ENCODE peak calls at places on chromosomes 7 and 10, in five cellular contexts. One of them, this sample, is unnamed.
A peak's percentile ranks its signal among the peaks of the same experiment; 100 is the strongest.

GRCh38 chr7:98202367-98203195 is 8.7 kb upstream of the BHLHA15 start:
- DNase-seq in aorta: no peak
- DNase-seq in adipocyte: no peak
- DNase-seq in OCI-LY7: peak; percentile 96
- DNase-seq in PC-3: no peak
- DNase-seq in this sample: peak; percentile 42

GRCh38 chr10:73868655-73869195 is 5.6 kb downstream of the CAMK2G start:
- DNase-seq in adipocyte: no peak
- DNase-seq in PC-3: no peak
- DNase-seq in aorta: no peak
- DNase-seq in OCI-LY7: no peak
- DNase-seq in this sample: no peak

GRCh38 chr7:149877890-149878522 is 4.2 kb downstream of the ATP6V0E2 start:
- DNase-seq in OCI-LY7: no peak
- DNase-seq in adipocyte: no peak
- DNase-seq in aorta: no peak
- DNase-seq in PC-3: no peak
- DNase-seq in this sample: peak; percentile 34

GRCh38 chr7:102248456-102249395 is 37.9 kb upstream of the SH2B2 start:
- DNase-seq in aorta: no peak
- DNase-seq in OCI-LY7: no peak
- DNase-seq in adipocyte: no peak
- DNase-seq in PC-3: no peak
- DNase-seq in this sample: no peak

GRCh38 chr7:106840342-106840741 is 24.7 kb upstream of the PIK3CG start:
- DNase-seq in aorta: no peak
- DNase-seq in OCI-LY7: no peak
- DNase-seq in adipocyte: peak; percentile 82
- DNase-seq in PC-3: no peak
- DNase-seq in this sample: no peak

GRCh38 chr10:4344544-4344994 is 481.4 kb upstream of the AKR1E2 start:
- DNase-seq in PC-3: peak; percentile 90
- DNase-seq in OCI-LY7: no peak
- DNase-seq in adipocyte: peak; percentile 99
- DNase-seq in aorta: peak; percentile 89
- DNase-seq in this sample: peak; percentile 65

GRCh38 chr7:43585521-43585920 is 2.6 kb downstream of the STK17A start:
- DNase-seq in OCI-LY7: peak; percentile 51
- DNase-seq in adipocyte: peak; percentile 88
- DNase-seq in aorta: no peak
- DNase-seq in PC-3: peak; percentile 37
- DNase-seq in this sample: no peak

GRCh38 chr7:925601-926000 is 28.9 kb downstream of the ADAP1 start:
- DNase-seq in OCI-LY7: no peak
- DNase-seq in aorta: peak; percentile 77
- DNase-seq in PC-3: no peak
- DNase-seq in adipocyte: no peak
- DNase-seq in this sample: peak; percentile 30

GRCh38 chr10:86961481-86962091 is 3.2 kb downstream of the SNCG start:
- DNase-seq in aorta: peak; percentile 70
- DNase-seq in OCI-LY7: no peak
- DNase-seq in adipocyte: no peak
- DNase-seq in PC-3: peak; percentile 25
- DNase-seq in this sample: peak; percentile 26

GRCh38 chr10:83932245-83932644 is 207.1 kb upstream of the GHITM start:
- DNase-seq in adipocyte: no peak
- DNase-seq in PC-3: no peak
- DNase-seq in aorta: no peak
- DNase-seq in OCI-LY7: no peak
- DNase-seq in this sample: no peak

GRCh38 chr10:22379059-22379458 is 33.8 kb downstream of the SPAG6 start:
- DNase-seq in OCI-LY7: peak; percentile 53
- DNase-seq in aorta: no peak
- DNase-seq in PC-3: no peak
- DNase-seq in adipocyte: no peak
- DNase-seq in this sample: no peak

GRCh38 chr10:106789623-106790022 is 374.9 kb downstream of the SORCS1 start:
- DNase-seq in adipocyte: no peak
- DNase-seq in OCI-LY7: no peak
- DNase-seq in PC-3: no peak
- DNase-seq in aorta: no peak
- DNase-seq in this sample: no peak

GRCh38 chr7:46191776-46192175 is 270.7 kb upstream of the IGFBP3 start:
- DNase-seq in aorta: no peak
- DNase-seq in adipocyte: peak; percentile 54
- DNase-seq in OCI-LY7: no peak
- DNase-seq in PC-3: peak; percentile 23
- DNase-seq in this sample: no peak

GRCh38 chr10:117541405-117541908 is 1.1 kb upstream of the EMX2 start:
- DNase-seq in PC-3: no peak
- DNase-seq in aorta: no peak
- DNase-seq in adipocyte: no peak
- DNase-seq in OCI-LY7: no peak
- DNase-seq in this sample: no peak

GRCh38 chr10:73774637-73775036 is 7.2 kb upstream of the CHCHD1 start:
- DNase-seq in PC-3: peak; percentile 91
- DNase-seq in adipocyte: peak; percentile 41
- DNase-seq in OCI-LY7: peak; percentile 53
- DNase-seq in aorta: no peak
- DNase-seq in this sample: no peak

GRCh38 chr7:27187702-27188665 is 3.0 kb upstream of the HOXA11 start:
- DNase-seq in PC-3: peak; percentile 52
- DNase-seq in OCI-LY7: no peak
- DNase-seq in aorta: peak; percentile 52
- DNase-seq in adipocyte: no peak
- DNase-seq in this sample: no peak

GRCh38 chr7:33447980-33448379 is 318.6 kb downstream of the BBS9 start:
- DNase-seq in aorta: no peak
- DNase-seq in PC-3: no peak
- DNase-seq in adipocyte: no peak
- DNase-seq in OCI-LY7: no peak
- DNase-seq in this sample: no peak

GRCh38 chr7:151422212-151422611 is 12.4 kb upstream of the WDR86 start:
- DNase-seq in OCI-LY7: no peak
- DNase-seq in adipocyte: no peak
- DNase-seq in aorta: no peak
- DNase-seq in PC-3: no peak
- DNase-seq in this sample: no peak

GRCh38 chr7:157320607-157320979 is 16.2 kb upstream of the DNAJB6 start:
- DNase-seq in adipocyte: no peak
- DNase-seq in aorta: no peak
- DNase-seq in PC-3: no peak
- DNase-seq in OCI-LY7: no peak
- DNase-seq in this sample: no peak

GRCh38 chr10:109820620-109821405 is 102.5 kb downstream of the XPNPEP1 start:
- DNase-seq in adipocyte: no peak
- DNase-seq in aorta: no peak
- DNase-seq in OCI-LY7: no peak
- DNase-seq in PC-3: no peak
- DNase-seq in this sample: no peak

GRCh38 chr10:91088300-91089140 is 131.9 kb upstream of the PCGF5 start:
- DNase-seq in adipocyte: peak; percentile 37
- DNase-seq in PC-3: peak; percentile 29
- DNase-seq in OCI-LY7: peak; percentile 37
- DNase-seq in aorta: no peak
- DNase-seq in this sample: no peak

GRCh38 chr10:8073696-8074416 is 19.4 kb downstream of the GATA3 start:
- DNase-seq in aorta: no peak
- DNase-seq in adipocyte: no peak
- DNase-seq in PC-3: no peak
- DNase-seq in OCI-LY7: no peak
- DNase-seq in this sample: no peak
- H3K4me3 ChIP-seq in aorta: no peak overlapping the region
- H3K4me3 ChIP-seq in adipocyte: no peak overlapping the region
- H3K4me3 ChIP-seq in PC-3: no peak overlapping the region
- H3K4me3 ChIP-seq in OCI-LY7: no peak overlapping the region
- H3K4me3 ChIP-seq in this sample: no peak overlapping the region

DNA sequence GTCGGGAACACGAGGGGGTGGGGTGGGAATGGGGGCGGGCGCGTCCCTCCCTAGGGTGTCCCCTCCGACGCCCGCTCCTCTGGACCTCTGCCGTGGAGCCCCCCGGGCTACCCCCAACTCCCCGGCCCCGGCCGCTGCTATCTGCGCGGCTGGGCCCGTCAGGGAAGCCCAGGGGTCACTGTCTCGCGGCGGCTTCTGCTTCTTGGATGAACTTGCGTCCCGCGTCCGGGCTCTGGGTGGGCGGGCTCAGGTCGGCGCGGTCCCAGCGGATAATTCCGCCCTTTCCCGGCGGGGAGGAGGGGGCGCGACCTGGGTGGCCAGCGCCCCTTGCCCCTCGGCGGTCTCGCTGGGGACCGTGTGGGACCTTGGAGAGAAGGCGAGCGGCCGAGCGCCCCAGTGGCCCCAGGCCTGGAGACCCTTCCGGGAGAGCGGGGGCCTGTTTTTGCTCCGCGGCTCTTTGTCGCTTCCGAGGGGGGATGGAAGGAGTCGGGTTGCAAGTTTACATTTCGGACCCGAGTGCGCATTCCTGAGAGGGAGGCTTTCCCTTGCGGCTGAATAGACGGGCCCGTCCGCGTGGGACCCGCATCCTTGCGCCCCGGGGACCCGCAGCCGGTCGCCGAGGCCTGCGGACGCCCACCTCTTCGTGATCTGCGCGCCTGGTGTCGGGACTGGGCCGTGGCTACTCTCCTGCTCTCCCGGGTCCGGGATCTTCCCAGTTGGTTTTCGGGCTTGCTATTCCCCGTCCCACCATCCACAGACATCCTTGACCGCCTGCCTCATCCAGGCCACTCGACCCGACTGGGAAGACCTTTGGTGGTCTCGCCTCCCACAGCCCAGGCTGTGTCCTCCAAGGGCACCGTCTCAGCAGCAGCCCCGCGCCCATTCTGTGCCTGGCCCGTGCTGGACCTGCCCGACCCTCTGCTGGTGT is 812 bp downstream of the DOCK1 start:
- DNase-seq in adipocyte: peak; percentile 69
- DNase-seq in aorta: peak; percentile 82
- DNase-seq in PC-3: no peak
- DNase-seq in OCI-LY7: no peak
- DNase-seq in this sample: peak; percentile 74
- H3K4me3 ChIP-seq in adipocyte: peak overlapping the region; percentile 87
- H3K4me3 ChIP-seq in aorta: peak overlapping the region; percentile 92
- H3K4me3 ChIP-seq in PC-3: peak overlapping the region; percentile 73
- H3K4me3 ChIP-seq in OCI-LY7: no peak overlapping the region
- H3K4me3 ChIP-seq in this sample: peak overlapping the region; percentile 92

GRCh38 chr10:128316925-128317324 is 190.7 kb upstream of the MKI67 start:
- DNase-seq in PC-3: no peak
- DNase-seq in aorta: no peak
- DNase-seq in adipocyte: no peak
- DNase-seq in OCI-LY7: no peak
- DNase-seq in this sample: no peak

GRCh38 chr10:128314691-128315090 is 188.5 kb upstream of the MKI67 start:
- DNase-seq in aorta: no peak
- DNase-seq in adipocyte: no peak
- DNase-seq in PC-3: no peak
- DNase-seq in OCI-LY7: no peak
- DNase-seq in this sample: no peak

GRCh38 chr10:128316327-128316726 is 190.1 kb upstream of the MKI67 start:
- DNase-seq in PC-3: no peak
- DNase-seq in OCI-LY7: no peak
- DNase-seq in adipocyte: no peak
- DNase-seq in aorta: no peak
- DNase-seq in this sample: no peak

GRCh38 chr10:128318868-128319267 is 192.6 kb upstream of the MKI67 start:
- DNase-seq in adipocyte: no peak
- DNase-seq in aorta: no peak
- DNase-seq in PC-3: no peak
- DNase-seq in OCI-LY7: no peak
- DNase-seq in this sample: no peak

DNA sequence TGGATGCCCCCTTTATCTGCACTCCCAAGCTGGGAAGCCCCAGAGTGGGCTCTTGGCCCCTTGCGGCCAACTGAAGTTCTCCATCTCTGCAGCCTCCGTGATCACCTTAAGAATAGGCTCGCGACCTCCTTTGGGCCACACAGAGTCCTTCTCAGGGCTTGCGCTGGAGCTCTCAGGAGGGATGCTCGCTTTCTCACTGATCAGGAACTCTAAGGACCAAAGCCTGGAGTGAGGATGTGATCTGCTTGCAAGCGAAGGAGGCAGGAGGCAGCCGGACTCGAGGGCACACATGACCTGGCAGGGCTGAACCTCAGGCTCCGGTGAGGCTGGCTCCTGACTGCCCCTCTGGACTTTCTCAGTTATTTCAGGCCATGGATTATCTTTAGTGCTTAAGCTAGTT is 192.1 kb upstream of the MKI67 start:
- DNase-seq in PC-3: no peak
- DNase-seq in adipocyte: no peak
- DNase-seq in aorta: no peak
- DNase-seq in OCI-LY7: no peak
- DNase-seq in this sample: no peak
- H3K4me3 ChIP-seq in PC-3: no peak overlapping the region
- H3K4me3 ChIP-seq in adipocyte: no peak overlapping the region
- H3K4me3 ChIP-seq in aorta: no peak overlapping the region
- H3K4me3 ChIP-seq in OCI-LY7: no peak overlapping the region
- H3K4me3 ChIP-seq in this sample: no peak overlapping the region

GRCh38 chr7:6481445-6481844 is 33.7 kb upstream of the DAGLB start:
- DNase-seq in aorta: peak; percentile 64
- DNase-seq in PC-3: no peak
- DNase-seq in adipocyte: no peak
- DNase-seq in OCI-LY7: no peak
- DNase-seq in this sample: no peak
- H3K4me3 ChIP-seq in aorta: no peak overlapping the region
- H3K4me3 ChIP-seq in PC-3: peak overlapping the region; percentile 100
- H3K4me3 ChIP-seq in adipocyte: peak overlapping the region; percentile 97
- H3K4me3 ChIP-seq in OCI-LY7: no peak overlapping the region
- H3K4me3 ChIP-seq in this sample: no peak overlapping the region

DNA sequence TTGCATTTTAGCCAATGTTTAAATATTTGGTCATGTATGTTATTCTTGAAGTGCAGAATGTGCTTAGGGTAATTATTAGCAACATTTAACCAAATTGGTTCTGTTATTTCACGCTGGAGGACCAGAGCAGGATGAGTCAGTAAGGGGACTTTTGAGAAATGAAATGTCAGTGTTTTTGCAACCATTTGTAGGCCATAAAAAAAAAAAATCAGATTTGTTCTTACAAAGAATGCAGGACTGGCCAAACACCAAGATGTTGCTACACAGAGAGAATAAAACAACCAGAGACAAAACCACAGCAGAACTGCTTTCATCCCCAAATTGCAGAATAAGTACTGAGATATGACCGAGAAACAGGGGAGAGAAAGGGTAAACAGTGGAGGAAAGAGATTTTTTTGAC is 62.1 kb downstream of the TPST1 start:
- DNase-seq in adipocyte: peak; percentile 95
- DNase-seq in PC-3: no peak
- DNase-seq in OCI-LY7: no peak
- DNase-seq in aorta: no peak
- DNase-seq in this sample: no peak
- H3K4me3 ChIP-seq in adipocyte: peak overlapping the region; percentile 68
- H3K4me3 ChIP-seq in PC-3: no peak overlapping the region
- H3K4me3 ChIP-seq in OCI-LY7: no peak overlapping the region
- H3K4me3 ChIP-seq in aorta: no peak overlapping the region
- H3K4me3 ChIP-seq in this sample: no peak overlapping the region

DNA sequence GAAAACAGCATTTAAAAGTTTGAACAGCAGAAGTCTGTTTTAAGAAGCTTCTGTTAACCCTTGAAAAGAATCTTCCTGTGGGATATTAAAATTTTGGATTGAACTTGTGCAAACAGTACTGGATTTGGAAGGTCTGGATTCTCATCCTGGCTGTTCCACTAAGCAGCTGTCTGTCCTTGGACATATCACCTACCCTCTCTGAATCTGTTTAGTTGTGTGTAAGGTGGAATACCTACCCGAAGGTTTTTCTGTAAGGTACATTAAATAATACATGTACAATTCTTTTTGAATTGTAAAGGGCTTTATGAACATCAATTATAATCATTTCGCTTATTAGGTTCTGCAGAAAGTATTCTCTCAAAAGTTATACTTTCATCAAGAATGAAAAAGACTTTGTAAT is 2.2 kb downstream of the PDCD4 start:
- DNase-seq in PC-3: no peak
- DNase-seq in adipocyte: no peak
- DNase-seq in OCI-LY7: no peak
- DNase-seq in aorta: no peak
- DNase-seq in this sample: no peak
- H3K4me3 ChIP-seq in PC-3: peak overlapping the region; percentile 86
- H3K4me3 ChIP-seq in adipocyte: peak overlapping the region; percentile 84
- H3K4me3 ChIP-seq in OCI-LY7: peak overlapping the region; percentile 74
- H3K4me3 ChIP-seq in aorta: no peak overlapping the region
- H3K4me3 ChIP-seq in this sample: peak overlapping the region; percentile 83